ENCODE peak calls at places on chromosomes 3 and 15, in seven cellular contexts. One of them, this sample, is unnamed.

GRCh38 chr3:173732237-173732636 is 334.7 kb downstream of the NLGN1 start:
- DNase-seq in spleen: no peak
- DNase-seq in bronchial epithelial cell: no peak
- DNase-seq in AG04450: peak; percentile 15
- DNase-seq in GM10248: no peak
- DNase-seq in suprapubic skin: no peak
- DNase-seq in fibroblast of the aortic adventitia: no peak
- DNase-seq in this sample: no peak

GRCh38 chr3:127544151-127544805 is 46.3 kb downstream of the TPRA1 start:
- DNase-seq in spleen: peak; percentile 88
- DNase-seq in bronchial epithelial cell: peak; percentile 43
- DNase-seq in AG04450: peak; percentile 6
- DNase-seq in GM10248: peak; percentile 90
- DNase-seq in suprapubic skin: peak; percentile 78
- DNase-seq in fibroblast of the aortic adventitia: peak; percentile 63
- DNase-seq in this sample: peak; percentile 89

GRCh38 chr3:178078933-178079332 is 457.3 kb upstream of the KCNMB2 start:
- DNase-seq in spleen: no peak
- DNase-seq in bronchial epithelial cell: peak; percentile 17
- DNase-seq in AG04450: no peak
- DNase-seq in GM10248: no peak
- DNase-seq in suprapubic skin: no peak
- DNase-seq in fibroblast of the aortic adventitia: peak; percentile 92
- DNase-seq in this sample: no peak

GRCh38 chr15:40157748-40158447 is 3.0 kb upstream of the BUB1B start:
- DNase-seq in spleen: no peak
- DNase-seq in bronchial epithelial cell: no peak
- DNase-seq in AG04450: no peak
- DNase-seq in GM10248: no peak
- DNase-seq in suprapubic skin: no peak
- DNase-seq in fibroblast of the aortic adventitia: no peak
- DNase-seq in this sample: no peak

GRCh38 chr3:194928831-194929594 is 243.3 kb downstream of the FAM43A start:
- DNase-seq in spleen: no peak
- DNase-seq in bronchial epithelial cell: no peak
- DNase-seq in AG04450: no peak
- DNase-seq in GM10248: no peak
- DNase-seq in suprapubic skin: no peak
- DNase-seq in fibroblast of the aortic adventitia: peak; percentile 46
- DNase-seq in this sample: no peak

GRCh38 chr15:101286471-101287114 is 8.5 kb downstream of the SNRPA1 start:
- DNase-seq in spleen: no peak
- DNase-seq in bronchial epithelial cell: no peak
- DNase-seq in AG04450: no peak
- DNase-seq in GM10248: no peak
- DNase-seq in suprapubic skin: no peak
- DNase-seq in fibroblast of the aortic adventitia: no peak
- DNase-seq in this sample: no peak

GRCh38 chr3:84522893-84523292 is 435.9 kb upstream of the CADM2 start:
- DNase-seq in spleen: no peak
- DNase-seq in bronchial epithelial cell: no peak
- DNase-seq in AG04450: no peak
- DNase-seq in GM10248: no peak
- DNase-seq in suprapubic skin: no peak
- DNase-seq in fibroblast of the aortic adventitia: no peak
- DNase-seq in this sample: no peak

GRCh38 chr3:180870008-180870733 is 42.3 kb upstream of the FXR1 start:
- DNase-seq in spleen: no peak
- DNase-seq in bronchial epithelial cell: no peak
- DNase-seq in AG04450: no peak
- DNase-seq in GM10248: no peak
- DNase-seq in suprapubic skin: peak; percentile 67
- DNase-seq in fibroblast of the aortic adventitia: peak; percentile 87
- DNase-seq in this sample: no peak

GRCh38 chr15:70936326-70936725 is 43.7 kb downstream of the LRRC49 start:
- DNase-seq in spleen: no peak
- DNase-seq in bronchial epithelial cell: peak; percentile 27
- DNase-seq in AG04450: no peak
- DNase-seq in GM10248: no peak
- DNase-seq in suprapubic skin: no peak
- DNase-seq in fibroblast of the aortic adventitia: no peak
- DNase-seq in this sample: no peak

GRCh38 chr15:89526181-89526580 is 29.8 kb upstream of the RHCG start:
- DNase-seq in spleen: no peak
- DNase-seq in bronchial epithelial cell: no peak
- DNase-seq in AG04450: no peak
- DNase-seq in GM10248: no peak
- DNase-seq in suprapubic skin: no peak
- DNase-seq in fibroblast of the aortic adventitia: no peak
- DNase-seq in this sample: no peak

GRCh38 chr3:157477441-157477840 is 25.8 kb downstream of the VEPH1 start:
- DNase-seq in spleen: no peak
- DNase-seq in bronchial epithelial cell: no peak
- DNase-seq in AG04450: no peak
- DNase-seq in GM10248: no peak
- DNase-seq in suprapubic skin: no peak
- DNase-seq in fibroblast of the aortic adventitia: peak; percentile 51
- DNase-seq in this sample: no peak

GRCh38 chr15:25709437-25710159 is 153.5 kb downstream of the ATP10A start:
- DNase-seq in spleen: peak; percentile 53
- DNase-seq in bronchial epithelial cell: no peak
- DNase-seq in AG04450: no peak
- DNase-seq in GM10248: no peak
- DNase-seq in suprapubic skin: peak; percentile 52
- DNase-seq in fibroblast of the aortic adventitia: no peak
- DNase-seq in this sample: no peak

GRCh38 chr3:178658694-178659315 is 122.6 kb downstream of the KCNMB2 start:
- DNase-seq in spleen: no peak
- DNase-seq in bronchial epithelial cell: no peak
- DNase-seq in AG04450: no peak
- DNase-seq in GM10248: no peak
- DNase-seq in suprapubic skin: no peak
- DNase-seq in fibroblast of the aortic adventitia: no peak
- DNase-seq in this sample: no peak

GRCh38 chr15:66800584-66801235 is 98.7 kb downstream of the SMAD6 start:
- DNase-seq in spleen: no peak
- DNase-seq in bronchial epithelial cell: no peak
- DNase-seq in AG04450: no peak
- DNase-seq in GM10248: no peak
- DNase-seq in suprapubic skin: peak; percentile 62
- DNase-seq in fibroblast of the aortic adventitia: peak; percentile 17
- DNase-seq in this sample: no peak

GRCh38 chr15:38490231-38490630 is 36.3 kb downstream of the FAM98B start:
- DNase-seq in spleen: no peak
- DNase-seq in bronchial epithelial cell: no peak
- DNase-seq in AG04450: peak; percentile 26
- DNase-seq in GM10248: no peak
- DNase-seq in suprapubic skin: no peak
- DNase-seq in fibroblast of the aortic adventitia: peak; percentile 23
- DNase-seq in this sample: no peak

GRCh38 chr3:150960708-150961684 is 11.5 kb downstream of the CLRN1 start:
- DNase-seq in spleen: no peak
- DNase-seq in bronchial epithelial cell: no peak
- DNase-seq in AG04450: no peak
- DNase-seq in GM10248: no peak
- DNase-seq in suprapubic skin: no peak
- DNase-seq in fibroblast of the aortic adventitia: no peak
- DNase-seq in this sample: no peak

GRCh38 chr3:58287354-58287753 is 18.7 kb upstream of the RPP14 start:
- DNase-seq in spleen: no peak
- DNase-seq in bronchial epithelial cell: no peak
- DNase-seq in AG04450: no peak
- DNase-seq in GM10248: no peak
- DNase-seq in suprapubic skin: no peak
- DNase-seq in fibroblast of the aortic adventitia: no peak
- DNase-seq in this sample: peak; percentile 44

GRCh38 chr15:92781925-92782453 is 118.1 kb upstream of the CHD2 start:
- DNase-seq in spleen: no peak
- DNase-seq in bronchial epithelial cell: no peak
- DNase-seq in AG04450: no peak
- DNase-seq in GM10248: no peak
- DNase-seq in suprapubic skin: no peak
- DNase-seq in fibroblast of the aortic adventitia: no peak
- DNase-seq in this sample: no peak

GRCh38 chr3:138642927-138643253 is 34.3 kb downstream of the FAIM start:
- DNase-seq in spleen: no peak
- DNase-seq in bronchial epithelial cell: no peak
- DNase-seq in AG04450: no peak
- DNase-seq in GM10248: no peak
- DNase-seq in suprapubic skin: no peak
- DNase-seq in fibroblast of the aortic adventitia: no peak
- DNase-seq in this sample: no peak

GRCh38 chr3:78668302-78668701 is 1099.5 kb downstream of the ROBO1 start:
- DNase-seq in spleen: no peak
- DNase-seq in bronchial epithelial cell: no peak
- DNase-seq in AG04450: no peak
- DNase-seq in GM10248: no peak
- DNase-seq in suprapubic skin: no peak
- DNase-seq in fibroblast of the aortic adventitia: no peak
- DNase-seq in this sample: no peak

GRCh38 chr15:90058308-90058707 is 44.0 kb downstream of the IDH2 start:
- DNase-seq in spleen: no peak
- DNase-seq in bronchial epithelial cell: no peak
- DNase-seq in AG04450: no peak
- DNase-seq in GM10248: peak; percentile 50
- DNase-seq in suprapubic skin: no peak
- DNase-seq in fibroblast of the aortic adventitia: no peak
- DNase-seq in this sample: no peak

GRCh38 chr15:35000511-35000910 is 12.4 kb upstream of the ZNF770 start:
- DNase-seq in spleen: no peak
- DNase-seq in bronchial epithelial cell: peak; percentile 98
- DNase-seq in AG04450: peak; percentile 67
- DNase-seq in GM10248: no peak
- DNase-seq in suprapubic skin: no peak
- DNase-seq in fibroblast of the aortic adventitia: peak; percentile 80
- DNase-seq in this sample: no peak

GRCh38 chr3:106826861-106827311 is 550.4 kb upstream of the CCDC54 start:
- DNase-seq in spleen: no peak
- DNase-seq in bronchial epithelial cell: no peak
- DNase-seq in AG04450: no peak
- DNase-seq in GM10248: no peak
- DNase-seq in suprapubic skin: no peak
- DNase-seq in fibroblast of the aortic adventitia: no peak
- DNase-seq in this sample: no peak

GRCh38 chr3:64321747-64322146 is 96.5 kb upstream of the PRICKLE2 start:
- DNase-seq in spleen: no peak
- DNase-seq in bronchial epithelial cell: peak; percentile 86
- DNase-seq in AG04450: peak; percentile 48
- DNase-seq in GM10248: no peak
- DNase-seq in suprapubic skin: no peak
- DNase-seq in fibroblast of the aortic adventitia: peak; percentile 73
- DNase-seq in this sample: no peak

GRCh38 chr15:80182611-80183210 is 29.9 kb downstream of the FAH start:
- DNase-seq in spleen: no peak
- DNase-seq in bronchial epithelial cell: no peak
- DNase-seq in AG04450: peak; percentile 69
- DNase-seq in GM10248: no peak
- DNase-seq in suprapubic skin: no peak
- DNase-seq in fibroblast of the aortic adventitia: peak; percentile 87
- DNase-seq in this sample: no peak

GRCh38 chr15:68262514-68263356 is 14.8 kb upstream of the FEM1B start:
- DNase-seq in spleen: no peak
- DNase-seq in bronchial epithelial cell: no peak
- DNase-seq in AG04450: no peak
- DNase-seq in GM10248: no peak
- DNase-seq in suprapubic skin: no peak
- DNase-seq in fibroblast of the aortic adventitia: no peak
- DNase-seq in this sample: no peak

GRCh38 chr3:33718595-33718907 is 497 bp upstream of the CLASP2 start:
- DNase-seq in spleen: peak; percentile 69
- DNase-seq in bronchial epithelial cell: no peak
- DNase-seq in AG04450: no peak
- DNase-seq in GM10248: no peak
- DNase-seq in suprapubic skin: no peak
- DNase-seq in fibroblast of the aortic adventitia: no peak
- DNase-seq in this sample: no peak

GRCh38 chr3:71956716-71957115 is 171.8 kb upstream of the PROK2 start:
- DNase-seq in spleen: no peak
- DNase-seq in bronchial epithelial cell: no peak
- DNase-seq in AG04450: no peak
- DNase-seq in GM10248: no peak
- DNase-seq in suprapubic skin: no peak
- DNase-seq in fibroblast of the aortic adventitia: no peak
- DNase-seq in this sample: no peak
- TF ChIP-seq CTCF in spleen: no peak
- TF ChIP-seq CTCF in bronchial epithelial cell: no peak
- TF ChIP-seq CTCF in AG04450: no peak
- TF ChIP-seq CTCF in GM10248: no peak
- TF ChIP-seq CTCF in suprapubic skin: no peak
- TF ChIP-seq CTCF in fibroblast of the aortic adventitia: no peak
- TF ChIP-seq CTCF in this sample: no peak

GRCh38 chr3:139657936-139658335 is 19.8 kb downstream of the NMNAT3 start:
- DNase-seq in spleen: no peak
- DNase-seq in bronchial epithelial cell: no peak
- DNase-seq in AG04450: no peak
- DNase-seq in GM10248: no peak
- DNase-seq in suprapubic skin: no peak
- DNase-seq in fibroblast of the aortic adventitia: no peak
- DNase-seq in this sample: no peak
- TF ChIP-seq CTCF in spleen: no peak
- TF ChIP-seq CTCF in bronchial epithelial cell: no peak
- TF ChIP-seq CTCF in AG04450: no peak
- TF ChIP-seq CTCF in GM10248: no peak
- TF ChIP-seq CTCF in suprapubic skin: no peak
- TF ChIP-seq CTCF in fibroblast of the aortic adventitia: no peak
- TF ChIP-seq CTCF in this sample: no peak

GRCh38 chr3:51642462-51642861 is 28.6 kb upstream of the TEX264 start:
- DNase-seq in spleen: no peak
- DNase-seq in bronchial epithelial cell: no peak
- DNase-seq in AG04450: no peak
- DNase-seq in GM10248: no peak
- DNase-seq in suprapubic skin: no peak
- DNase-seq in fibroblast of the aortic adventitia: no peak
- DNase-seq in this sample: no peak
- TF ChIP-seq CTCF in spleen: no peak
- TF ChIP-seq CTCF in bronchial epithelial cell: peak; percentile 15
- TF ChIP-seq CTCF in AG04450: peak; percentile 38
- TF ChIP-seq CTCF in GM10248: no peak
- TF ChIP-seq CTCF in suprapubic skin: peak; percentile 9
- TF ChIP-seq CTCF in fibroblast of the aortic adventitia: peak; percentile 26
- TF ChIP-seq CTCF in this sample: peak; percentile 55

GRCh38 chr15:31732695-31733094 is 297.6 kb upstream of the CHRNA7 start:
- DNase-seq in spleen: no peak
- DNase-seq in bronchial epithelial cell: no peak
- DNase-seq in AG04450: no peak
- DNase-seq in GM10248: no peak
- DNase-seq in suprapubic skin: no peak
- DNase-seq in fibroblast of the aortic adventitia: no peak
- DNase-seq in this sample: no peak

GRCh38 chr15:31727612-31728011 is 302.7 kb upstream of the CHRNA7 start:
- DNase-seq in spleen: no peak
- DNase-seq in bronchial epithelial cell: no peak
- DNase-seq in AG04450: no peak
- DNase-seq in GM10248: no peak
- DNase-seq in suprapubic skin: no peak
- DNase-seq in fibroblast of the aortic adventitia: no peak
- DNase-seq in this sample: no peak

DNA sequence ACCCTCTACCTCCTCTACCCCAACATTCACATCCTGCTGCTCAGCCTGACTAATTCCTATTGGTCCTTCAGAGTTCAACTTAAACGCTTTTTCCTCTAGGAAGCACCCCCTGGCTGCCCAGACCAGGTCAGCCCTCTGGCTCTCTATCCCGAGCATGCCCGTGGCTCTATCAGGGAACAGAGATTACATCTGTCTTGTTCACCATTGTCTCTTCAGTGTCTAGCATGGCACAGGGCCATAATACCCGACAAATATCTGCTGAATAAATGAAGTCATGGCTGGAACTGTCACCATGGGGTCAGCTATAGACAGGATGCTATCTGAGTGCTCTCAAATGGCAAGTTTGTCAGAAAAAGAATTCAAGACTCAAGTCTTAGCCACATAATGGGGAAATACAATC is 296.9 kb upstream of the CHRNA7 start:
- DNase-seq in spleen: no peak
- DNase-seq in bronchial epithelial cell: no peak
- DNase-seq in AG04450: no peak
- DNase-seq in GM10248: no peak
- DNase-seq in suprapubic skin: no peak
- DNase-seq in fibroblast of the aortic adventitia: no peak
- DNase-seq in this sample: no peak
- TF ChIP-seq CTCF in spleen: no peak
- TF ChIP-seq CTCF in bronchial epithelial cell: no peak
- TF ChIP-seq CTCF in AG04450: no peak
- TF ChIP-seq CTCF in GM10248: no peak
- TF ChIP-seq CTCF in suprapubic skin: no peak
- TF ChIP-seq CTCF in fibroblast of the aortic adventitia: no peak
- TF ChIP-seq CTCF in this sample: no peak